ENCODE peak calls at places on chromosomes 5 and 9, in six cellular contexts. One of them, this sample, is unnamed.

GRCh38 chr5:170585278-170585677 is 81.5 kb downstream of the KCNIP1 start:
- DNase-seq in GF-D8: no peak
- DNase-seq in A172: no peak
- DNase-seq in naive thymus-derived CD4-positive, alpha-beta T cell: no peak
- DNase-seq in lung: no peak
- DNase-seq in ACHN: no peak
- DNase-seq in this sample: no peak

GRCh38 chr9:110321055-110321454 is 16.6 kb downstream of the TXNDC8 start:
- DNase-seq in GF-D8: no peak
- DNase-seq in A172: no peak
- DNase-seq in naive thymus-derived CD4-positive, alpha-beta T cell: no peak
- DNase-seq in lung: no peak
- DNase-seq in ACHN: no peak
- DNase-seq in this sample: no peak

GRCh38 chr9:81369136-81369535 is 320.2 kb downstream of the TLE1 start:
- DNase-seq in GF-D8: no peak
- DNase-seq in A172: no peak
- DNase-seq in naive thymus-derived CD4-positive, alpha-beta T cell: no peak
- DNase-seq in lung: no peak
- DNase-seq in ACHN: no peak
- DNase-seq in this sample: no peak

GRCh38 chr5:127492854-127493738 is 24.3 kb upstream of the PRRC1 start:
- DNase-seq in GF-D8: peak
- DNase-seq in A172: peak
- DNase-seq in naive thymus-derived CD4-positive, alpha-beta T cell: peak
- DNase-seq in lung: no peak
- DNase-seq in ACHN: peak
- DNase-seq in this sample: no peak

GRCh38 chr5:82074968-82075367 is 103.1 kb downstream of the ATG10 start:
- DNase-seq in GF-D8: no peak
- DNase-seq in A172: no peak
- DNase-seq in naive thymus-derived CD4-positive, alpha-beta T cell: no peak
- DNase-seq in lung: no peak
- DNase-seq in ACHN: no peak
- DNase-seq in this sample: no peak

GRCh38 chr5:7878381-7878873 is 9.5 kb downstream of the MTRR start:
- DNase-seq in GF-D8: peak
- DNase-seq in A172: no peak
- DNase-seq in naive thymus-derived CD4-positive, alpha-beta T cell: no peak
- DNase-seq in lung: no peak
- DNase-seq in ACHN: peak
- DNase-seq in this sample: no peak

GRCh38 chr5:118596255-118596654 is 392.1 kb downstream of the DTWD2 start:
- DNase-seq in GF-D8: no peak
- DNase-seq in A172: no peak
- DNase-seq in naive thymus-derived CD4-positive, alpha-beta T cell: no peak
- DNase-seq in lung: no peak
- DNase-seq in ACHN: no peak
- DNase-seq in this sample: no peak

GRCh38 chr5:160359816-160360215 is 10.6 kb downstream of the C1QTNF2 start:
- DNase-seq in GF-D8: no peak
- DNase-seq in A172: no peak
- DNase-seq in naive thymus-derived CD4-positive, alpha-beta T cell: no peak
- DNase-seq in lung: no peak
- DNase-seq in ACHN: no peak
- DNase-seq in this sample: peak

GRCh38 chr5:1246711-1247431 is 21.7 kb downstream of the SLC6A18 start:
- DNase-seq in GF-D8: no peak
- DNase-seq in A172: no peak
- DNase-seq in naive thymus-derived CD4-positive, alpha-beta T cell: peak
- DNase-seq in lung: peak
- DNase-seq in ACHN: peak
- DNase-seq in this sample: peak

GRCh38 chr5:34057118-34057517 is 14.1 kb upstream of the C1QTNF3 start:
- DNase-seq in GF-D8: no peak
- DNase-seq in A172: no peak
- DNase-seq in naive thymus-derived CD4-positive, alpha-beta T cell: no peak
- DNase-seq in lung: no peak
- DNase-seq in ACHN: no peak
- DNase-seq in this sample: no peak

GRCh38 chr5:151182501-151182900 is 24.9 kb upstream of the ANXA6 start:
- DNase-seq in GF-D8: no peak
- DNase-seq in A172: no peak
- DNase-seq in naive thymus-derived CD4-positive, alpha-beta T cell: no peak
- DNase-seq in lung: no peak
- DNase-seq in ACHN: no peak
- DNase-seq in this sample: no peak

GRCh38 chr5:172700686-172701324 is 59.7 kb downstream of the NEURL1B start:
- DNase-seq in GF-D8: no peak
- DNase-seq in A172: no peak
- DNase-seq in naive thymus-derived CD4-positive, alpha-beta T cell: no peak
- DNase-seq in lung: no peak
- DNase-seq in ACHN: no peak
- DNase-seq in this sample: no peak

GRCh38 chr9:14271078-14271673 is 42.8 kb downstream of the NFIB start:
- DNase-seq in GF-D8: no peak
- DNase-seq in A172: peak
- DNase-seq in naive thymus-derived CD4-positive, alpha-beta T cell: no peak
- DNase-seq in lung: peak
- DNase-seq in ACHN: no peak
- DNase-seq in this sample: peak